ENCODE peak calls at places on chromosomes 13 and 19, in four cellular contexts. O is epithelial cell of proximal tubule, S is BJ, Q is left ventricle myocardium inferior. N is an unnamed sample.

GRCh38 chr13:91247768-91248167 is 99.7 kb upstream of the MIR17HG start:
- DNase-seq in Q (no peak), O (no peak), S (no peak), N (no peak)

GRCh38 chr13:83450586-83450985 is 431.7 kb downstream of the SLITRK1 start:
- DNase-seq in O (no peak), Q (no peak), S (no peak), N (no peak)

GRCh38 chr19:49875801-49876421 is 1.2 kb downstream of the AKT1S1 start:
- DNase-seq in O (no peak), S (no peak), Q (peak; percentile 64), N (no peak)

GRCh38 chr19:49318296-49318695 is 6.7 kb downstream of the SLC6A16 start:
- DNase-seq in O (no peak), Q (no peak), S (no peak), N (no peak)

GRCh38 chr13:113861433-113862030 is 2.3 kb downstream of the GAS6 start:
- DNase-seq in O (no peak), S (no peak), Q (no peak), N (no peak)

GRCh38 chr13:36858285-36858684 is 39.3 kb downstream of the RFXAP start:
- DNase-seq in O (peak; percentile 19), S (peak; percentile 6), Q (no peak), N (peak; percentile 10)

GRCh38 chr13:114284680-114285079 is 3.3 kb downstream of the UPF3A start:
- DNase-seq in Q (no peak), O (no peak), S (no peak), N (no peak)

GRCh38 chr13:30593001-30593400 is 24.7 kb upstream of the USPL1 start:
- DNase-seq in Q (no peak), S (no peak), O (no peak), N (no peak)

GRCh38 chr13:94128430-94128829 is 351.1 kb downstream of the DCT start:
- DNase-seq in S (no peak), O (no peak), Q (no peak), N (no peak)

GRCh38 chr13:87999141-87999765 is 328.1 kb downstream of the SLITRK5 start:
- DNase-seq in Q (no peak), S (peak; percentile 8), O (peak; percentile 84), N (peak; percentile 77)

GRCh38 chr19:40802300-40803169 is 3.5 kb downstream of the EGLN2 start:
- DNase-seq in O (no peak), S (no peak), Q (peak; percentile 87), N (no peak)

GRCh38 chr19:5864725-5865486 is 5.4 kb downstream of the FUT5 start:
- DNase-seq in Q (no peak), O (no peak), S (no peak), N (no peak)
- TF ChIP-seq CTCF in Q (no peak), O (peak; percentile 40), S (no peak), N (peak; percentile 18)

DNA sequence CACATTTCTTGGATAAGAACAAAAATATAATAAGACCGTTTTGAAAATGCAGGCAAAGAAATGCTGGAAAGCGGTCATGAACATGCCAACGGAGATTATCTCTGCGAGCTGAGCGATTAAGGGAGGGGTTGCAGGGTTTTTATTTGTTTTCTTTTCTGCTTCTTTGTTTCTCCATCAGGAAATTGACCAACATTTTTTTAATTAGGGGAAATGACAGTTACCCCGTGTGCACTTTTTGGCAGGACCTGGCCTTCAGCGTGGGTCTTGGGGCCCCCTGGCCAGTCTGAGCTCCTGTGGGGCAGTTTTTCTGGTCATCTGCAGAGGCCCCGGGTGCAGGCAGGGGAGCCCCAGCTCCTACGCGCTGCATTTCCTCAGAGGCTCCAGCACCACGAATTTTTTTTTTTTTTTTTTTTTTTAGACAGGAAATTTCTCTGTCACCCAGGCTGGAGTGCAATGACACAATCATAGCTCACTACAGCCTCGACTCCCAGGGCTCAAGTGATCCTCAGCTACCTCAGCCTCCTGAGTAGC is 31.3 kb upstream of the HOMER3 start:
- DNase-seq in S (no peak), O (no peak), Q (no peak), N (peak; percentile 85)
- H3K4me3 ChIP-seq in S (no peak overlapping the region), O (no peak overlapping the region), Q (no peak overlapping the region), N (no peak overlapping the region)

GRCh38 chr19:3547301-3547731 is 8.3 kb downstream of the TEKTIP1 start:
- DNase-seq in S (no peak), O (no peak), Q (no peak), N (no peak)
- TF ChIP-seq CTCF in S (peak; percentile 75), O (peak; percentile 64), Q (peak; percentile 57), N (peak; percentile 60)

GRCh38 chr19:32676895-32677359 is 1.3 kb downstream of the RGS9BP start:
- DNase-seq in O (no peak), Q (no peak), S (no peak), N (no peak)

GRCh38 chr19:32674959-32675719 is at the start of gene ANKRD27:
- DNase-seq in S (peak; percentile 78), O (peak; percentile 75), Q (peak; percentile 98), N (peak; percentile 86)

GRCh38 chr19:32676186-32676894 is 692 bp downstream of the RGS9BP start:
- DNase-seq in Q (no peak), O (no peak), S (no peak), N (no peak)

GRCh38 chr19:32675720-32676185 is at the start of gene RGS9BP:
- DNase-seq in S (no peak), Q (peak; percentile 89), O (no peak), N (no peak)

DNA sequence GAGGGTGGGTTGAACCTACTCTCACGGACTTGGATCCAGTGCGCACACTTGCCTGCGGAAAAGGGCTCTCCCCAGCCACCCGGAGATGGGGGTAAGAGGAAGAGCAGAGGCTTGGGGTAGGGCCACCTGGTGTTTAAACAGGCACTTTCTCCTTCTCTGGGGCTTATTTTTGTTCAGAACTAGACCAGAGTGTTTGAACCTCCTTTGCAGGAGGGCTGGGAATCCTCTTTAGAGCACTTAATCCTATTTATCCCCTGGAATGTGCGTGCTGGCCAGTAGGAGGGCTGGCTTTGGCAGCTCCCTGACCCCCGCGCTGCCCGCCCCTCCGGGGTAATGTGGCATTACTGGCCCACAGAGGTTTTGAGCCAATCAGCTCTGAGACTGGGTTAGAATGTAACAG is 2.0 kb downstream of the RGS9BP start:
- DNase-seq in O (no peak), S (no peak), Q (no peak), N (peak; percentile 99)
- H3K4me3 ChIP-seq in O (no peak overlapping the region), S (no peak overlapping the region), Q (peak overlapping the region; percentile 94), N (peak overlapping the region; percentile 21)

GRCh38 chr19:883661-884211 is 9.3 kb downstream of the MED16 start:
- DNase-seq in O (no peak), Q (no peak), S (no peak), N (no peak)
- TF ChIP-seq CTCF in O (peak; percentile 23), Q (no peak), S (no peak), N (no peak)

DNA sequence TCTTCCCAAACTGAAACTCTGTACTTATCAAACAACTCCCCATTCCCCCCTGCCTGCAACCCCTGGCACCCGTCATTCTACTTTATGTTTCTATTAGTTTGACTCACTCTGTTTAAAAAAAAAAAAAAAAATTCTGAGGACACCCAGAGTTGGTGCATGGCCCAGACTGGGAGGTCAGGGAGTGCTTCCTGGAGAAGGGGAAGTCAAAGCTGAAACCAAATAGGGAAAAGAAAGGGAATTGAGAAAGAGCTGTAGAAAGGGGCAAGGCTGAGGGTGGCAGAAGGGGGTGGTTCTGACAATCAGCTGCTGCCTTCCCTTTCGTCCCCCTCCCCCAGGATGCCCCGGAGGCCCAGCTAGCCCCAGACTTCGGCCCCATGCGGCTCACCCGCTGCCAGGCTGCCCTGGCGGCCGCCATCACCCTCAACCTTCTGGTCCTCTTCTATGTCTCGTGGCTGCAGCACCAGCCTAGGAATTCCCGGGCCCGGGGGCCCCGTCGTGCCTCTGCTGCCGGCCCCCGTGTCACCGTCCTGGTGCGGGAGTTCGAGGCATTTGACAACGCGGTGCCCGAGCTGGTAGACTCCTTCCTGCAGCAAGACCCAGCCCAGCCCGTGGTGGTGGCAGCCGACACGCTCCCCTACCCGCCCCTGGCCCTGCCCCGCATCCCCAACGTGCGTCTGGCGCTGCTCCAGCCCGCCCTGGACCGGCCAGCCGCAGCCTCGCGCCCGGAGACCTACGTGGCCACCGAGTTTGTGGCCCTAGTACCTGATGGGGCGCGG is 9.0 kb upstream of the STRN4 start:
- DNase-seq in S (no peak), Q (no peak), O (no peak), N (no peak)
- H3K4me3 ChIP-seq in S (no peak overlapping the region), Q (no peak overlapping the region), O (no peak overlapping the region), N (no peak overlapping the region)

DNA sequence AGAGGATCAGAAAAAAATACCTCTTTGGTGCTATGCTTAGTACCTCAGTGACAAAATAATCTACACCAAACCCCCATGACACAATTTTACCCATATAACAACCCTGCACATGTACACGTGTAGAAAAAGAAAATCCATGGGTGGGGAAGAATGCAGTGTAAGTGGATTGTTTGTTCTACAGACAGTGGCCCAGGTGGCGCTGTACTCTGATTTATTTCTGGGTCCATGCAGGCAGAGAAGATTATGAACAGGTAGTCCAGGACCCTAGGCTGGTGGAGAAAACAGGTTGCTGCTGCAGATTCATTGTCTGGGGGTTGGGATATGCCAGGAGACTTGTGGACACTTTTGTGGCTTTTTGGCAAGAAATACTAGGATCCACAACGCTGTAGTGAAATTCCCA is 9.1 kb downstream of the ZNF100 start:
- DNase-seq in S (no peak), Q (no peak), O (no peak), N (no peak)
- TF ChIP-seq CTCF in S (no peak), Q (no peak), O (no peak), N (no peak)

DNA sequence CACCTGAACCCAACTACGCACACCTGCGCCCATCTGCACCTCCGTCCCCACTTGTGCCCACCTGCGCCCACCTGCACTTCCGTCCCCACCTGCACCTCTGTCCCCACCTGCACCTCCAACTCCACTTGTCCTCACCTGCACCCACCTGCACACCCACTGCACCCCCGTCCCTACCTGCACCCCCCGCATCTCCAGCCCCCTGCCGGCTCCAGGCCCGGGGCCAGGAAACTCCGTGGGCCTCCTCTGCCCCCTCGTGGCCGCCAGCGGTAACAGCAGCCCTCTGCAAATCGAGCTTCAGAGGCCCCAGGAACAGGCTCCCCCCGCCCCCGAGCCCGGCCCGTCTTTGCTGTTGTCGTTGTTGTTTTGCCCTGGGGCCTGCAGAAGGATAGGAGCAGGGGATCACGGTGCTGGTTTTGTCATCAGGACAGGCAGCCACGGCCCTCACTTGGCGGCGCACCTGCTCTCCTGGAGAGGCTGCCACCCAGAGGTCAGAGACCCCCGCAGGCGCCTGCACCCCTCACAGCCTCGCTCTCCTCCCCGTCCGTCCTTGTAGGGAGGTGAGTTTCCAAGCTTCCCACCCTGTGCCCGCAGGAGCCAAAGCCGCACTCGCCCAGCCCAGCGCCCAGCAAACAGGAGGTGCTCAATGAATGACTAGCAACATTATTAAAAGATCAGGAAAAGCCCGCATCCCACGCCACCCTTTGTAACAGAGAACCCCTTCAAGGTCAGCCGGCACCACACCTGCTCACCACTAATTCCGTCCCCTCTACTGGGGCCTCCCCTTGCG is 65.4 kb downstream of the GNG7 start:
- DNase-seq in O (no peak), Q (peak; percentile 69), S (no peak), N (no peak)
- H3K4me3 ChIP-seq in O (peak overlapping the region; percentile 48), Q (no peak overlapping the region), S (no peak overlapping the region), N (peak overlapping the region; percentile 10)

DNA sequence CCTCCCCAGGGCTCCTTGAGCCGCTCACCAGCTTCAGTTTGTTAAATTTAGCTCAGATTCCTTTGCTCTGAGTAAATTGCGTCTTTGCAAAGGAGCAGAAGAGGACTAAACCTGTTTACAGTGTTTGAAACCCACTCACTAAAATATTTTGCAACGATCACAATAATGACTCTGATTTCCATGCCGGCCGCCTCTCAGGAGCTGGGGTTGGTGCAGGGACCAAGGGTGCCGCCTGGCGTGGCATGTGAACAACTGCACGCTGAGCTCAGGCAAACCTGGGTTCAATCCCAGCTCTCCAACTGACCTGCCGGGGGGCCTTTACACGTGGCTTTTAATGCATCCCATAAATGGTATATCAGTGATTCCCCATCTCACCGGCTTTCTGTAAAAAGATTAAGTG is 68.7 kb upstream of the CACNA1A start:
- DNase-seq in O (no peak), S (no peak), Q (no peak), N (no peak)
- TF ChIP-seq CTCF in O (peak; percentile 42), S (peak; percentile 54), Q (peak; percentile 18), N (peak; percentile 22)